ENCODE peak calls at places on chromosome 15, in four cellular contexts. X is A673, M is cardiac fibroblast, A is psoas muscle. J is an unnamed sample.

GRCh38 chr15:26882616-26883365 is 15.9 kb downstream of the GABRA5 start:
- DNase-seq in X (no peak), M (no peak), A (no peak), J (no peak)

GRCh38 chr15:25783607-25784131 is 79.5 kb downstream of the ATP10A start:
- DNase-seq in X (peak), M (peak), A (no peak), J (no peak)

GRCh38 chr15:92921215-92922131 is 21.3 kb downstream of the CHD2 start:
- DNase-seq in X (no peak), M (peak), A (no peak), J (no peak)

GRCh38 chr15:63888146-63888545 is 54.4 kb upstream of the HERC1 start:
- DNase-seq in X (no peak), M (no peak), A (no peak), J (no peak)

GRCh38 chr15:83998486-83998885 is 237.1 kb upstream of the GOLGA6L4 start:
- DNase-seq in X (no peak), M (no peak), A (no peak), J (no peak)

GRCh38 chr15:85706779-85707518 is 87.8 kb downstream of the KLHL25 start:
- DNase-seq in X (no peak), M (peak), A (no peak), J (no peak)

GRCh38 chr15:60128000-60128376 is 123.9 kb downstream of the FOXB1 start:
- DNase-seq in X (no peak), M (peak), A (no peak), J (no peak)

GRCh38 chr15:80561500-80561899 is 133.6 kb upstream of the ABHD17C start:
- DNase-seq in X (no peak), M (peak), A (no peak), J (no peak)

GRCh38 chr15:89105147-89105546 is 16.9 kb downstream of the ABHD2 start:
- DNase-seq in X (peak), M (peak), A (no peak), J (no peak)

GRCh38 chr15:80490431-80490990 is 86.3 kb downstream of the ARNT2 start:
- DNase-seq in X (no peak), M (no peak), A (no peak), J (no peak)

GRCh38 chr15:41987246-41987924 is 15.0 kb upstream of the EHD4 start:
- DNase-seq in X (no peak), M (no peak), A (no peak), J (no peak)

GRCh38 chr15:71687902-71688508 is 122.3 kb upstream of the NR2E3 start:
- DNase-seq in X (peak), M (peak), A (no peak), J (no peak)

GRCh38 chr15:88006146-88006545 is 250.4 kb downstream of the NTRK3 start:
- DNase-seq in X (no peak), M (no peak), A (no peak), J (no peak)

GRCh38 chr15:40815042-40815678 is 7.9 kb upstream of the DNAJC17 start:
- DNase-seq in X (peak), M (peak), A (no peak), J (no peak)

GRCh38 chr15:63938486-63939061 is 104.8 kb upstream of the HERC1 start:
- DNase-seq in X (peak), M (no peak), A (no peak), J (no peak)

GRCh38 chr15:28888900-28889299 is 3.1 kb downstream of the APBA2 start:
- DNase-seq in X (no peak), M (no peak), A (no peak), J (no peak)

GRCh38 chr15:84734794-84735479 is 13.5 kb upstream of the ZNF592 start:
- DNase-seq in X (peak), M (peak), A (no peak), J (peak)

GRCh38 chr15:83372434-83372873 is 74.7 kb upstream of the SH3GL3 start:
- DNase-seq in X (no peak), M (no peak), A (no peak), J (no peak)

GRCh38 chr15:80156176-80156720 is 3.4 kb downstream of the FAH start:
- DNase-seq in X (no peak), M (peak), A (no peak), J (no peak)

GRCh38 chr15:36109943-36110658 is 469.3 kb upstream of the CDIN1 start:
- DNase-seq in X (no peak), M (peak), A (no peak), J (no peak)

GRCh38 chr15:65906396-65906795 is 37.1 kb downstream of the RAB11A start:
- DNase-seq in X (no peak), M (no peak), A (no peak), J (no peak)

GRCh38 chr15:65910341-65910740 is 41.0 kb downstream of the RAB11A start:
- DNase-seq in X (no peak), M (no peak), A (no peak), J (no peak)

GRCh38 chr15:65908876-65909275 is 39.6 kb downstream of the RAB11A start:
- DNase-seq in X (no peak), M (no peak), A (no peak), J (no peak)

GRCh38 chr15:65912235-65912634 is 42.9 kb downstream of the RAB11A start:
- DNase-seq in X (no peak), M (no peak), A (no peak), J (no peak)

GRCh38 chr15:65909831-65910230 is 40.5 kb downstream of the RAB11A start:
- DNase-seq in X (no peak), M (no peak), A (no peak), J (no peak)
- H3K4me3 ChIP-seq in X (no peak), M (no peak), A (no peak), J (no peak)

GRCh38 chr15:67166280-67167009 is 88.0 kb downstream of the AAGAB start:
- DNase-seq in X (no peak), M (no peak), A (no peak), J (no peak)
- H3K4me3 ChIP-seq in X (no peak), M (no peak), A (peak), J (no peak)

DNA sequence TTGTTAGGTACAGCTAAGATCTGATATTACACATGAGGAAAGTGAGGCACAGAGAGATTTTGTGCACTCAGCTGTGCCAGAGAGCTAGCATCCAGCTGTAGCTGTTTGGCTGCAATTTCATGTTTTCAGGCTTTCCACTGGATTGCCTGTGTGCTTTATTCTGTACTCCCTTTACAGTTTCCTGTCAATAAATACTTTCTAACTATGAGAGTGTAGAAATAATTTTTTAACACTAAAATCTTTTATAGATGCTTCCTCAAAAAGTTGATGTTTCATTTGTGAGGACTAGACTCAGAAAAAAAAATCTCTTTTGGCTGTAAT is 6.0 kb downstream of the MAP2K5 start:
- DNase-seq in X (peak), M (no peak), A (no peak), J (no peak)
- H3K4me3 ChIP-seq in X (peak), M (no peak), A (no peak), J (no peak)

GRCh38 chr15:39511915-39512260 is 69.0 kb upstream of the THBS1 start:
- DNase-seq in X (no peak), M (peak), A (no peak), J (no peak)
- H3K4me3 ChIP-seq in X (no peak), M (no peak), A (no peak), J (no peak)

GRCh38 chr15:39173426-39173825 is 407.5 kb upstream of the THBS1 start:
- DNase-seq in X (no peak), M (no peak), A (no peak), J (no peak)
- H3K4me3 ChIP-seq in X (no peak), M (no peak), A (no peak), J (no peak)

GRCh38 chr15:69415381-69415780 is 1.2 kb downstream of the KIF23 start:
- DNase-seq in X (peak), M (peak), A (no peak), J (no peak)
- H3K4me3 ChIP-seq in X (peak), M (peak), A (no peak), J (no peak)

J was measured in lung.